ENCODE peak calls at places on chromosomes 5 and 9, in nine cellular contexts. One of them, this sample, is unnamed.

GRCh38 chr5:149019562-149020140 is 43.2 kb downstream of the SH3TC2 start:
- DNase-seq in psoas muscle: no peak
- DNase-seq in prostate gland: no peak
- DNase-seq in lower lobe of right lung: no peak
- DNase-seq in HCT116: no peak
- DNase-seq in spleen: no peak
- DNase-seq in hepatocyte: no peak
- DNase-seq in GM23248: no peak
- DNase-seq in fibroblast of lung: no peak
- DNase-seq in this sample: no peak

GRCh38 chr9:100167176-100167575 is 68.1 kb downstream of the INVS start:
- DNase-seq in fibroblast of lung: peak; percentile 61
- DNase-seq in psoas muscle: no peak
- DNase-seq in lower lobe of right lung: no peak
- DNase-seq in GM23248: peak; percentile 15
- DNase-seq in prostate gland: no peak
- DNase-seq in HCT116: no peak
- DNase-seq in hepatocyte: no peak
- DNase-seq in spleen: no peak
- DNase-seq in this sample: no peak

GRCh38 chr5:2681476-2681875 is 70.0 kb downstream of the IRX2 start:
- DNase-seq in hepatocyte: no peak
- DNase-seq in spleen: no peak
- DNase-seq in psoas muscle: no peak
- DNase-seq in fibroblast of lung: no peak
- DNase-seq in HCT116: no peak
- DNase-seq in lower lobe of right lung: no peak
- DNase-seq in GM23248: no peak
- DNase-seq in prostate gland: no peak
- DNase-seq in this sample: no peak

GRCh38 chr5:671459-672328 is 21.5 kb downstream of the TPPP start:
- DNase-seq in hepatocyte: peak; percentile 86
- DNase-seq in prostate gland: peak; percentile 51
- DNase-seq in lower lobe of right lung: peak; percentile 85
- DNase-seq in HCT116: no peak
- DNase-seq in psoas muscle: peak; percentile 89
- DNase-seq in fibroblast of lung: peak; percentile 27
- DNase-seq in GM23248: peak; percentile 78
- DNase-seq in spleen: peak; percentile 88
- DNase-seq in this sample: no peak

GRCh38 chr9:104557179-104557634 is 11.8 kb upstream of the OR13C8 start:
- DNase-seq in HCT116: no peak
- DNase-seq in spleen: no peak
- DNase-seq in psoas muscle: no peak
- DNase-seq in lower lobe of right lung: no peak
- DNase-seq in fibroblast of lung: no peak
- DNase-seq in hepatocyte: no peak
- DNase-seq in GM23248: no peak
- DNase-seq in prostate gland: no peak
- DNase-seq in this sample: no peak

GRCh38 chr9:137253717-137254623 is 1.2 kb upstream of the NELFB start:
- DNase-seq in spleen: no peak
- DNase-seq in psoas muscle: no peak
- DNase-seq in HCT116: no peak
- DNase-seq in prostate gland: no peak
- DNase-seq in GM23248: peak; percentile 42
- DNase-seq in fibroblast of lung: no peak
- DNase-seq in lower lobe of right lung: no peak
- DNase-seq in hepatocyte: no peak
- DNase-seq in this sample: no peak

GRCh38 chr9:127130661-127131538 is 8.5 kb upstream of the ANGPTL2 start:
- DNase-seq in GM23248: peak; percentile 98
- DNase-seq in psoas muscle: peak; percentile 90
- DNase-seq in HCT116: no peak
- DNase-seq in lower lobe of right lung: peak; percentile 67
- DNase-seq in spleen: no peak
- DNase-seq in prostate gland: no peak
- DNase-seq in hepatocyte: peak; percentile 75
- DNase-seq in fibroblast of lung: peak; percentile 97
- DNase-seq in this sample: peak; percentile 79

GRCh38 chr9:135962696-135963307 is 1.6 kb upstream of the UBAC1 start:
- DNase-seq in hepatocyte: no peak
- DNase-seq in HCT116: no peak
- DNase-seq in prostate gland: no peak
- DNase-seq in fibroblast of lung: no peak
- DNase-seq in psoas muscle: no peak
- DNase-seq in GM23248: no peak
- DNase-seq in spleen: no peak
- DNase-seq in lower lobe of right lung: no peak
- DNase-seq in this sample: no peak

GRCh38 chr5:37882636-37883035 is 42.8 kb upstream of the GDNF start:
- DNase-seq in spleen: no peak
- DNase-seq in psoas muscle: no peak
- DNase-seq in prostate gland: no peak
- DNase-seq in lower lobe of right lung: no peak
- DNase-seq in hepatocyte: no peak
- DNase-seq in GM23248: peak; percentile 17
- DNase-seq in fibroblast of lung: peak; percentile 42
- DNase-seq in HCT116: no peak
- DNase-seq in this sample: no peak

GRCh38 chr5:57097526-57097925 is 76.3 kb upstream of the GPBP1 start:
- DNase-seq in hepatocyte: peak; percentile 51
- DNase-seq in HCT116: no peak
- DNase-seq in GM23248: no peak
- DNase-seq in spleen: no peak
- DNase-seq in psoas muscle: no peak
- DNase-seq in lower lobe of right lung: no peak
- DNase-seq in fibroblast of lung: no peak
- DNase-seq in prostate gland: no peak
- DNase-seq in this sample: no peak

GRCh38 chr5:57094753-57095683 is 78.8 kb upstream of the GPBP1 start:
- DNase-seq in psoas muscle: no peak
- DNase-seq in GM23248: peak; percentile 6
- DNase-seq in HCT116: no peak
- DNase-seq in fibroblast of lung: no peak
- DNase-seq in hepatocyte: peak; percentile 24
- DNase-seq in spleen: no peak
- DNase-seq in prostate gland: no peak
- DNase-seq in lower lobe of right lung: no peak
- DNase-seq in this sample: peak; percentile 26
- H3K27ac ChIP-seq in psoas muscle: no peak overlapping the region
- H3K27ac ChIP-seq in GM23248: no peak overlapping the region
- H3K27ac ChIP-seq in HCT116: no peak overlapping the region
- H3K27ac ChIP-seq in fibroblast of lung: no peak overlapping the region
- H3K27ac ChIP-seq in hepatocyte: peak overlapping the region; percentile 64
- H3K27ac ChIP-seq in spleen: no peak overlapping the region
- H3K27ac ChIP-seq in prostate gland: no peak overlapping the region
- H3K27ac ChIP-seq in lower lobe of right lung: no peak overlapping the region
- H3K27ac ChIP-seq in this sample: no peak overlapping the region

GRCh38 chr9:746661-747434 is 94.6 kb upstream of the DMRT1 start:
- DNase-seq in lower lobe of right lung: no peak
- DNase-seq in fibroblast of lung: no peak
- DNase-seq in spleen: no peak
- DNase-seq in psoas muscle: no peak
- DNase-seq in GM23248: no peak
- DNase-seq in hepatocyte: no peak
- DNase-seq in HCT116: no peak
- DNase-seq in prostate gland: no peak
- DNase-seq in this sample: no peak

GRCh38 chr9:744790-745456 is 96.6 kb upstream of the DMRT1 start:
- DNase-seq in lower lobe of right lung: no peak
- DNase-seq in GM23248: no peak
- DNase-seq in hepatocyte: no peak
- DNase-seq in spleen: no peak
- DNase-seq in prostate gland: no peak
- DNase-seq in psoas muscle: peak; percentile 94
- DNase-seq in fibroblast of lung: no peak
- DNase-seq in HCT116: no peak
- DNase-seq in this sample: no peak

GRCh38 chr9:747567-747966 is 93.9 kb upstream of the DMRT1 start:
- DNase-seq in hepatocyte: no peak
- DNase-seq in spleen: no peak
- DNase-seq in GM23248: no peak
- DNase-seq in lower lobe of right lung: no peak
- DNase-seq in psoas muscle: no peak
- DNase-seq in fibroblast of lung: no peak
- DNase-seq in HCT116: no peak
- DNase-seq in prostate gland: no peak
- DNase-seq in this sample: no peak

GRCh38 chr9:744046-744712 is 97.3 kb upstream of the DMRT1 start:
- DNase-seq in hepatocyte: no peak
- DNase-seq in spleen: no peak
- DNase-seq in lower lobe of right lung: no peak
- DNase-seq in GM23248: no peak
- DNase-seq in psoas muscle: no peak
- DNase-seq in prostate gland: no peak
- DNase-seq in HCT116: no peak
- DNase-seq in fibroblast of lung: no peak
- DNase-seq in this sample: no peak

DNA sequence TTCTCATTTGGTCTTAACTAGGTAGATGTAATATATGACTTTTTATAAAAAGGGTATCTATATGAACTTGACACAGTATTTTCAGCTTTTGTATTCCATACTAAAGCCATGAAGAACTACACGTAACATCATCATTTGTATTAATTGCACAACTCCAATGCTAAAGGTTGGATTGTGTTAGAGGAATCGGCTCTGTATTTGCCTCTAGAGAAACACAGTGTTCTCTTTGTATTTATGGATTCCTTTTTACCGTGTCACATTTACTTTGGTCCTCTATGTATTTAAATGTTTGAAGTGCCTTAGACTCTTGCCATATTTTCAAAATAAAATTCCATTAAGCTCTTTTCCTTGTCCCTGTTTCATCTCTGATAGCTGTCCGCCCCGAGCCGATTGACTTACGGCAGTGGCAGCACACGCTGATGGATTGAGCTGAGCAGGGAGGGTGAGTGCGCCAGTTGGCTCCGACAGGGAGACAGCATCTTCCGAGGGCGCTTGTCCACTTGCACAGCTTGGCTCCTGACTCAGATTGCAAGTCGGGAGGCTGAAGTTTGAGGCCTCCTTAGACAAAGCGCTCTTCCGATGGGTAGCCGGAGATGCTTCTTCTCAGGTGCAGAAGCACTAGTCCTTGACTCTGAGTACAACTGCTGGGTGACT is 95.6 kb upstream of the DMRT1 start:
- DNase-seq in psoas muscle: peak; percentile 86
- DNase-seq in fibroblast of lung: no peak
- DNase-seq in prostate gland: no peak
- DNase-seq in hepatocyte: no peak
- DNase-seq in spleen: no peak
- DNase-seq in lower lobe of right lung: no peak
- DNase-seq in HCT116: no peak
- DNase-seq in GM23248: no peak
- DNase-seq in this sample: no peak
- H3K27ac ChIP-seq in psoas muscle: peak overlapping the region; percentile 84
- H3K27ac ChIP-seq in fibroblast of lung: no peak overlapping the region
- H3K27ac ChIP-seq in prostate gland: peak overlapping the region; percentile 75
- H3K27ac ChIP-seq in hepatocyte: no peak overlapping the region
- H3K27ac ChIP-seq in spleen: no peak overlapping the region
- H3K27ac ChIP-seq in lower lobe of right lung: no peak overlapping the region
- H3K27ac ChIP-seq in HCT116: no peak overlapping the region
- H3K27ac ChIP-seq in GM23248: no peak overlapping the region
- H3K27ac ChIP-seq in this sample: peak overlapping the region; percentile 97

DNA sequence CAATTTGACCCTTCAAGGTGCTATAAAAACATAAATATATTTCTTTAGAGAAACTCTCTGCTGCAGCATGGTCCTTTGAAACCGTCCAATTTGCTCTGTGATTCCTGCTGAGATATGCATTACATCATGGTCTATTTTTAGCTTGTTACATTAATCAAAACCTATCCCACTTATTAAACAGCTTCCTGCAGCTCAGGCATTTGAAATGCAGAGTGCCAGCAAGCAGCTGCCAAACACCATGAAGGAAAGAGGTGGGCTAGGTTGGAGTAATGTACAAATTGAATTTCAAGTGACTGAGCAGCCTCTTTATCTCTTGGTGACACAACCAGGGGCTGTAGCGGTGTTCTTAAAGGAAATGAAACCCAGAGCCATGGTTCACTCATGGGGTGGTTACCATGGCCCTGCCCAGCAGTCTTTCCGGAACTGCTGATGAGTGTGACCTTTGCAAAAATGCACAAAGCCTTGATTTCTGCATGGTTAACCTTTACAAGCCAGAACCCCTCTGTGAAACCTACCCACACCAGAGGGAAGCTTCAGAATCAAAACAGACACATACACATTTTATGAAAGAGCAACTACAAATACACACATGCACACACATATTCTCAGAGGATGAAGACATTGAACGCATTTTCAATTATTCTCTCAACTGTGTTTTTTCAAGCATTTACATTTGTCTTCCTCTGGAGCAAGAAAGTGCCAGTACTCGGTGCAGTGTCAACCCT is 155.8 kb upstream of the ZNF608 start:
- DNase-seq in HCT116: no peak
- DNase-seq in prostate gland: no peak
- DNase-seq in hepatocyte: no peak
- DNase-seq in fibroblast of lung: peak; percentile 86
- DNase-seq in spleen: no peak
- DNase-seq in psoas muscle: no peak
- DNase-seq in GM23248: peak; percentile 39
- DNase-seq in lower lobe of right lung: no peak
- DNase-seq in this sample: no peak
- H3K27ac ChIP-seq in HCT116: no peak overlapping the region
- H3K27ac ChIP-seq in prostate gland: no peak overlapping the region
- H3K27ac ChIP-seq in hepatocyte: peak overlapping the region; percentile 4
- H3K27ac ChIP-seq in fibroblast of lung: no peak overlapping the region
- H3K27ac ChIP-seq in spleen: no peak overlapping the region
- H3K27ac ChIP-seq in psoas muscle: peak overlapping the region; percentile 53
- H3K27ac ChIP-seq in GM23248: no peak overlapping the region
- H3K27ac ChIP-seq in lower lobe of right lung: no peak overlapping the region
- H3K27ac ChIP-seq in this sample: no peak overlapping the region

GRCh38 chr5:39674209-39675082 is 249.7 kb upstream of the DAB2 start:
- DNase-seq in HCT116: no peak
- DNase-seq in prostate gland: no peak
- DNase-seq in lower lobe of right lung: no peak
- DNase-seq in fibroblast of lung: no peak
- DNase-seq in hepatocyte: no peak
- DNase-seq in psoas muscle: no peak
- DNase-seq in spleen: no peak
- DNase-seq in GM23248: peak; percentile 5
- DNase-seq in this sample: no peak

GRCh38 chr5:39670955-39671354 is 246.2 kb upstream of the DAB2 start:
- DNase-seq in fibroblast of lung: no peak
- DNase-seq in spleen: no peak
- DNase-seq in psoas muscle: no peak
- DNase-seq in hepatocyte: no peak
- DNase-seq in HCT116: no peak
- DNase-seq in lower lobe of right lung: no peak
- DNase-seq in prostate gland: no peak
- DNase-seq in GM23248: no peak
- DNase-seq in this sample: no peak

GRCh38 chr5:39668980-39669379 is 244.2 kb upstream of the DAB2 start:
- DNase-seq in GM23248: no peak
- DNase-seq in hepatocyte: no peak
- DNase-seq in HCT116: no peak
- DNase-seq in spleen: no peak
- DNase-seq in fibroblast of lung: no peak
- DNase-seq in psoas muscle: no peak
- DNase-seq in prostate gland: no peak
- DNase-seq in lower lobe of right lung: no peak
- DNase-seq in this sample: no peak

GRCh38 chr5:39670391-39670790 is 245.6 kb upstream of the DAB2 start:
- DNase-seq in psoas muscle: no peak
- DNase-seq in lower lobe of right lung: no peak
- DNase-seq in fibroblast of lung: no peak
- DNase-seq in spleen: no peak
- DNase-seq in GM23248: no peak
- DNase-seq in hepatocyte: no peak
- DNase-seq in HCT116: no peak
- DNase-seq in prostate gland: no peak
- DNase-seq in this sample: no peak

GRCh38 chr5:39671421-39672110 is 246.8 kb upstream of the DAB2 start:
- DNase-seq in spleen: no peak
- DNase-seq in fibroblast of lung: peak; percentile 9
- DNase-seq in prostate gland: no peak
- DNase-seq in GM23248: no peak
- DNase-seq in psoas muscle: no peak
- DNase-seq in lower lobe of right lung: no peak
- DNase-seq in hepatocyte: no peak
- DNase-seq in HCT116: no peak
- DNase-seq in this sample: no peak
- H3K27ac ChIP-seq in spleen: no peak overlapping the region
- H3K27ac ChIP-seq in fibroblast of lung: no peak overlapping the region
- H3K27ac ChIP-seq in prostate gland: no peak overlapping the region
- H3K27ac ChIP-seq in GM23248: no peak overlapping the region
- H3K27ac ChIP-seq in psoas muscle: no peak overlapping the region
- H3K27ac ChIP-seq in lower lobe of right lung: no peak overlapping the region
- H3K27ac ChIP-seq in hepatocyte: no peak overlapping the region
- H3K27ac ChIP-seq in HCT116: no peak overlapping the region
- H3K27ac ChIP-seq in this sample: no peak overlapping the region